ENCODE peak calls at places on chromosomes 12 and 14, in four cellular contexts. X, L, J and K are unnamed samples.

GRCh38 chr12:13744566-13744965 is 236.8 kb downstream of the GRIN2B start:
- DNase-seq in L (no peak), J (no peak), X (no peak), K (no peak)

GRCh38 chr12:60920841-60921495 is 1325.1 kb downstream of the SLC16A7 start:
- DNase-seq in L (peak), J (no peak), X (no peak), K (no peak)

GRCh38 chr12:122459211-122459610 is 36.7 kb upstream of the CLIP1 start:
- DNase-seq in L (no peak), J (peak), X (peak), K (peak)

GRCh38 chr12:54030889-54031860 is 1.7 kb upstream of the HOXC5 start:
- DNase-seq in J (peak), X (no peak), L (peak), K (no peak)

GRCh38 chr12:6552140-6552551 is 3.7 kb downstream of the IFFO1 start:
- DNase-seq in X (no peak), L (no peak), J (no peak), K (peak)

GRCh38 chr12:104682790-104683279 is 226.1 kb downstream of the CHST11 start:
- DNase-seq in L (no peak), X (peak), J (no peak), K (no peak)

GRCh38 chr14:90624228-90624627 is 192.0 kb downstream of the TTC7B start:
- DNase-seq in J (peak), X (no peak), L (peak), K (peak)

GRCh38 chr12:122104844-122105243 is 26.3 kb downstream of the MLXIP start:
- DNase-seq in J (no peak), L (no peak), X (no peak), K (peak)

GRCh38 chr12:7349418-7349817 is 45.5 kb downstream of the ACSM4 start:
- DNase-seq in L (no peak), X (no peak), J (no peak), K (no peak)

GRCh38 chr12:47411961-47412360 is 293.9 kb downstream of the RPAP3 start:
- DNase-seq in L (no peak), X (no peak), J (no peak), K (no peak)

GRCh38 chr12:8860165-8860961 is 37.9 kb downstream of the A2ML1 start:
- DNase-seq in L (peak), X (no peak), J (peak), K (no peak)

GRCh38 chr14:75430106-75430505 is 2.3 kb downstream of the JDP2 start:
- DNase-seq in L (peak), X (no peak), J (no peak), K (peak)

GRCh38 chr14:100147181-100147631 is 12.2 kb downstream of the DEGS2 start:
- DNase-seq in L (no peak), X (peak), J (no peak), K (no peak)

GRCh38 chr14:54173782-54174181 is 217.2 kb upstream of the BMP4 start:
- DNase-seq in L (no peak), X (no peak), J (no peak), K (no peak)